ENCODE peak calls at places on chromosomes 1 and 21, in four cellular contexts. U, O, L and T are unnamed samples.

GRCh38 chr1:103109291-103109920 is 1.1 kb upstream of the COL11A1 start:
- DNase-seq in U (peak; percentile 13), O (no peak), L (no peak), T (no peak)

GRCh38 chr21:20519076-20519475 is 479.1 kb upstream of the NCAM2 start:
- DNase-seq in U (no peak), O (no peak), L (no peak), T (no peak)

GRCh38 chr1:12177999-12178441 is 11.2 kb downstream of the TNFRSF1B start:
- DNase-seq in U (no peak), O (peak; percentile 62), L (no peak), T (no peak)

GRCh38 chr1:8027748-8028631 is 1.9 kb upstream of the ERRFI1 start:
- DNase-seq in U (no peak), O (no peak), L (no peak), T (peak; percentile 76)

GRCh38 chr1:205248793-205249601 is 21.3 kb downstream of the TMCC2 start:
- DNase-seq in U (no peak), O (peak; percentile 58), L (peak; percentile 69), T (no peak)

GRCh38 chr1:31815752-31816484 is at the start of gene SPOCD1:
- DNase-seq in U (peak; percentile 99), O (peak; percentile 64), L (peak; percentile 98), T (peak; percentile 85)

GRCh38 chr1:28417441-28418277 is 48.1 kb downstream of the PHACTR4 start:
- DNase-seq in U (no peak), O (peak; percentile 40), L (no peak), T (no peak)

GRCh38 chr1:17119076-17119743 is at the start of gene PADI2:
- DNase-seq in U (peak; percentile 83), O (peak; percentile 96), L (peak; percentile 97), T (no peak)

GRCh38 chr1:233613252-233614172 is at the start of gene KCNK1:
- DNase-seq in U (peak; percentile 86), O (peak; percentile 90), L (peak; percentile 80), T (no peak)

GRCh38 chr1:84782311-84782771 is 92.1 kb upstream of the SSX2IP start:
- DNase-seq in U (peak; percentile 91), O (peak; percentile 42), L (peak; percentile 90), T (peak; percentile 51)

GRCh38 chr1:29177022-29177705 is 4.5 kb downstream of the SRSF4 start:
- DNase-seq in U (no peak), O (no peak), L (no peak), T (no peak)

GRCh38 chr1:111538343-111539035 is 35.1 kb upstream of the ADORA3 start:
- DNase-seq in U (no peak), O (no peak), L (no peak), T (peak; percentile 59)

GRCh38 chr1:156726549-156727226 is 1.6 kb upstream of the METTL25B start:
- DNase-seq in U (peak; percentile 66), O (peak; percentile 66), L (peak; percentile 50), T (peak; percentile 64)

GRCh38 chr1:53112271-53112774 is 30.1 kb downstream of the SLC1A7 start:
- DNase-seq in U (no peak), O (no peak), L (no peak), T (peak; percentile 70)

GRCh38 chr1:84271452-84272273 is 29.8 kb upstream of the SAMD13 start:
- DNase-seq in U (no peak), O (no peak), L (no peak), T (no peak)

GRCh38 chr1:228156518-228156875 is 6.8 kb downstream of the GJC2 start:
- DNase-seq in U (no peak), O (no peak), L (no peak), T (no peak)

GRCh38 chr1:228884615-228885566 is 149.6 kb downstream of the RHOU start:
- DNase-seq in U (no peak), O (no peak), L (no peak), T (peak; percentile 85)

GRCh38 chr1:53526451-53527101 is 67.4 kb downstream of the DMRTB1 start:
- DNase-seq in U (peak; percentile 27), O (peak; percentile 85), L (no peak), T (peak; percentile 65)

GRCh38 chr1:52920791-52921291 is 699 bp downstream of the ECHDC2 start:
- DNase-seq in U (no peak), O (no peak), L (no peak), T (no peak)

GRCh38 chr1:109493805-109494539 is at the start of gene CYB561D1:
- DNase-seq in U (peak; percentile 90), O (peak; percentile 95), L (peak; percentile 93), T (peak; percentile 74)

GRCh38 chr1:88892146-88892877 is 945 bp upstream of the GTF2B start:
- DNase-seq in U (no peak), O (peak; percentile 12), L (no peak), T (peak; percentile 97)

GRCh38 chr1:192601145-192602048 is 25.8 kb downstream of the RGS1 start:
- DNase-seq in U (no peak), O (no peak), L (no peak), T (no peak)

GRCh38 chr1:33842348-33842747 is 21.5 kb upstream of the HMGB4 start:
- DNase-seq in U (no peak), O (no peak), L (no peak), T (no peak)

GRCh38 chr1:6445062-6445763 is 20.6 kb downstream of the ESPN start:
- DNase-seq in U (peak; percentile 78), O (peak; percentile 71), L (no peak), T (peak; percentile 74)

GRCh38 chr1:151537112-151537511 is 3.0 kb upstream of the TUFT1 start:
- DNase-seq in U (no peak), O (no peak), L (no peak), T (no peak)

GRCh38 chr1:176877557-176877956 is 287.0 kb downstream of the ASTN1 start:
- DNase-seq in U (no peak), O (no peak), L (no peak), T (no peak)
- TF ChIP-seq FOXJ3 in U (no peak), O (no peak), L (no peak), T (no peak)

GRCh38 chr1:66711420-66711819 is 40.8 kb upstream of the DYNLT5 start:
- DNase-seq in U (no peak), O (peak; percentile 25), L (no peak), T (no peak)
- TF ChIP-seq FOXJ3 in U (no peak), O (no peak), L (no peak), T (no peak)

DNA sequence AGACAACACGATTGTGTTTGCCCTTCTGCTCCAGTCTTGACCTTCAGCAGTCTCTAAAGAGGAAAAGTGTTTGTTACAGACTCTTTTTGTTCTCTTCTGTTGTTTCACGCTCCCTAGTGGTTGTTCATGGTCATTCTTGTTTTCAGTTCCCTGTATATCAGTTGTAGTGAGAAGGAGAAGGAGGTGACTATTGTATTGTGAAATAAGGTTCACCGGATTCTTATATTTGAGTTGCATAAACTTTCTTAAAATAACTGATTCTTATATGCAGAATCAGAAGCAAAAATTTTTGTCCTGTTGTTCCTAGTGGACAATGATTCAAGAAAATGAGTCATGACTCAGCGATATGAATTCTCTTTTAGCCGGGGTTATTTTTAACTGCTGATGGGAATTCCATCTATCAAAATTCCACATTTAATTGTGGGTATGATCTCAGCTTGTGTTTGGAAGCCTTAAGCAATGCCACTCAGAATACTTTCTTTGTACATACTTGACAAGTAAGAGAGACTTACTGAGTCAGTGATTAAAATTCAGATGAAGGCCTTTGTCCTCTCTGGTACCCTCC is 152.2 kb downstream of the CLEC20A start:
- DNase-seq in U (no peak), O (peak; percentile 8), L (no peak), T (peak; percentile 36)
- TF ChIP-seq FOXJ3 in U (no peak), O (no peak), L (no peak), T (no peak)

GRCh38 chr1:23453455-23454000 is 29.0 kb upstream of the TCEA3 start:
- DNase-seq in U (no peak), O (no peak), L (no peak), T (no peak)

GRCh38 chr1:23450894-23451293 is 26.3 kb upstream of the TCEA3 start:
- DNase-seq in U (no peak), O (no peak), L (no peak), T (no peak)

GRCh38 chr1:23452011-23452411 is 27.5 kb upstream of the TCEA3 start:
- DNase-seq in U (no peak), O (peak; percentile 54), L (no peak), T (no peak)

GRCh38 chr1:23449918-23450317 is 25.4 kb upstream of the TCEA3 start:
- DNase-seq in U (no peak), O (no peak), L (no peak), T (no peak)

GRCh38 chr1:23451452-23451851 is 26.9 kb upstream of the TCEA3 start:
- DNase-seq in U (no peak), O (no peak), L (no peak), T (no peak)
- TF ChIP-seq FOXJ3 in U (no peak), O (no peak), L (no peak), T (no peak)

DNA sequence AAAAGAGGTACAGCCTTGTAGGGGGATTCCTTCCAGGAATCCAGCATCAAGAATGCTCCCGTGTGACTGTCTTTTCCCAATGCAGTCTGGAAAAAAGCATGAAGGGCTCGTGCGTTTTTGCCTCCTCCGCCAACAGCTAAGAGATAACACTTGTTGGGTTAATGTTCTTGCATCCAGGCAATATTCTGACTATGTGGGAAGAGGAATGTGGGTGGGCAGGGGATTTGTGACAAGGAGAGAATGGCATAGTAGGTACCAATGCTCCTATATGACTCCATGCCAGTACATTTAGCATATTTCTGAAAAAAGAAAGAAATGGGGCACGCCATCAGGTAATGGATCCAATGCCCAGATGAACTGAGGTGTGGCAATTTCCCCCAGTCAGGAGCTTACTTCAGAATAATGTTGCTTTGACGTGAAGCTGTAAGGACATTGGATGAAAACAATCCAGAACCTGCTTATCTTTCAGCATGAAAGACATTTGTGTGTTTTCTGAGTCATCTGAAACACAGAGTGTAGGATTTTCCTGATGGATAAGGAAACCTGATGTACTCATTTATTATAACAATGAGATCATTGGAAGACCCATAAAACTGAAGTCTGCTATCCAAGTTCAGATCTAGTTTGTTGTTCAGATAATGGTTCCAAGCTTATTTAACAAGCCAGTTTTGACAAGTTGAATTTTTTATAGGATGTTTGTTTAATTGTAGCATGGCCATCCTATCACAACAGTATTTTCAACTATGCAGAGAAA is 105.5 kb downstream of the LYPLAL1 start:
- DNase-seq in U (no peak), O (no peak), L (no peak), T (peak; percentile 56)
- TF ChIP-seq FOXJ3 in U (no peak), O (no peak), L (no peak), T (no peak)